ENCODE peak calls at places on chromosomes 6 and 20, in five cellular contexts. C, G, A, V and Y are unnamed samples.

GRCh38 chr20:956330-956951 is 40.3 kb upstream of the ANGPT4 start:
- DNase-seq in V (peak), C (peak), A (peak), G (peak), Y (peak)

GRCh38 chr6:116462516-116462915 is 1.3 kb downstream of the CALHM6 start:
- DNase-seq in V (no peak), A (no peak), G (no peak), C (no peak), Y (no peak)

GRCh38 chr6:92495246-92495645 is 924.1 kb downstream of the EPHA7 start:
- DNase-seq in G (no peak), C (no peak), A (no peak), V (no peak), Y (no peak)

GRCh38 chr6:169070506-169071176 is 183.0 kb downstream of the THBS2 start:
- DNase-seq in V (peak), C (peak), A (peak), G (peak), Y (no peak)

GRCh38 chr20:17795003-17795402 is 95.2 kb downstream of the BANF2 start:
- DNase-seq in V (no peak), C (no peak), A (no peak), G (no peak), Y (no peak)

GRCh38 chr6:168045706-168046620 is 33.0 kb downstream of the FRMD1 start:
- DNase-seq in A (no peak), C (no peak), G (no peak), V (no peak), Y (no peak)

GRCh38 chr20:40651121-40651520 is 37.9 kb downstream of the MAFB start:
- DNase-seq in A (no peak), G (no peak), C (no peak), V (no peak), Y (no peak)

GRCh38 chr6:75693534-75693933 is 55.5 kb upstream of the MYO6 start:
- DNase-seq in V (no peak), A (no peak), C (no peak), G (no peak), Y (peak)

DNA sequence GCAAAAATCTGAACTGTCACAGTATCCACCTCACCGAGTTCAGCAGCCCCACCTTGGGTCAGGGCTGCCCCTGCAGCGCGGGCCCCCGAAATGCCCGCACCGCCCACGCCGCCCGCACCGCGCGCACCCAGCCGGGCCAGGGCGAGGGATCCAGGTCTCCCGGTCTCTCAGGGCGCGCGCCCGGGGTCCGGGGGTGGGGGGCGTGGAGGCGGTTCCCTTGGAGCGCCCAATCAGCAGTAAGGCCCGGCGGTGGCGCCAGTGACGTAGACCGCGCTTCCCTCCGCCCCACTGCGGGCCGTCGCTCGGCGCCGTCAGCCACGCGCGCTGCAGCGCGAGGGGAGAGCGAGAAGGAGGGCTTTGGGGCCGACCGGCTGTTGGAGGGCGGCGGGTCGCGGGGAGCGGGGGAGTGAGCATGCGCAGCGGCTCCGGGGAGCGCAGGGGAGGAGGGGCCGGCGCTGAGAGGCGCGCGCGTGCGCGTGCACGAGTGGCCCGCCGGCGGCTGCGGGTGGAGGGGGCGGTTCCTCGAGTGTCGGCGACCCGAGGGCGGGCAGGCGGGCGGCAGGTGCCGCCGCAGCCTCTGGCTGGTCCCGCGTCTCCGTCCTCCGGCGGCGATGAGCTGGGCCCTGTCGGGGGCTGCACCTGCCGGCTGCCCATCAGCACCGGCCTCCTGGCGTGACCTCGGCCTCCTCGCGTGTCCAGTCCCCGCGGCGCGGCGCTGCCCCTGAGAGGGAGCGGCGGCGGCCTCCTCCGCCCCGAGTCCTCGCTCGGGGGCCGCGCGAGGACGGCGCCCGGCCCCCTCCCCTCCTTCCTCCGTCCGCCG is at the start of gene TMEM170B:
- DNase-seq in V (peak), G (peak), C (peak), A (peak), Y (peak)
- TF ChIP-seq POLR2A in V (peak), G (peak), C (peak), A (no peak), Y (no peak)

DNA sequence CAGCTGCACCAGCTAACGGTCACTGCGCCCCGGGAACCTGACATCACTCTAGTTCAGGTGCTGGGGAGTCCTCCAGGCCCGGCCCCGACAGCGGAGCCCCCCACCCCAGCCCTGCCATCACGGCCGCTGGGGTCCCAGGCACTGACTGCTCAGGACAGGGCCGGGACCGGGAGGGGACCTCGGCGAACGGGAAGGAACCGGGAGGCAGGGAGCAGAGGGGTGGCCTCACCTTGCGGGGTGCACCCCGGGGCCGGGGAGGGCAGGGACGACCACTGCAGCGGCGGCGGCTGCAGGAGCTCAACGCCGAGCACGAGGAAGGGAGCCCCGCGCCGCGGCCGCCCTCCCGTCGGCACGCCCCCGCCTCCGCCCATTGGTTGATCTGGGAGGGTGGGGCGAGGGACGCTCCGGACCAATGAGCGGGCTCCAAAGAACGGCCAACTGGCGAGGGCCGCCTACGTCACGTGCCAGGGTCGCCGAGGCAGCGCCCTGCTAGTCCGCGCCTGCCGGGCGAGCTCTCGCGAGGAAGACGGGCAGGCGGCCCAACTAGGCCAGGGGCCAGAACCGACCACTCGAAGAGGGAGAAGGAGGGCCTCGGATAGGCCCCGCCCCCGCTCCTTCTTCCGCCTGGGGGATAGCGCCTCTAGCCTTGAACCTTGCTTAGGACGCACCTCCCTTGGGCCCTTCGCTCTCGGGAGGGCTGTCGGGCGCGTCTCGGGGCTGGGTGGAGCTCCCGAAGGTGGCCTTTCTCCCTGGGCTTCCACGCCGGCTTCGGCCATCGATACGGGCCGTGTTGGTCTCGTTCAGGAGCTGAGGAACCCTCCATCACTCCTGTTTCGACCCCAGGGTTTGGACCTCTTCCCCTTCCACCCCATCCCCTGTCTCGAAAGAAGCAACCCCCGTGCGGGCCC is at the start of gene ADISSP:
- DNase-seq in V (peak), C (peak), A (peak), G (peak), Y (peak)
- TF ChIP-seq POLR2A in V (peak), C (peak), A (peak), G (peak), Y (peak)

GRCh38 chr6:156697224-156697623 is 80.0 kb upstream of the ARID1B start:
- DNase-seq in A (no peak), V (no peak), G (no peak), C (no peak), Y (no peak)
- TF ChIP-seq POLR2A in A (no peak), V (no peak), G (no peak), C (no peak), Y (no peak)

GRCh38 chr6:16761469-16762264 is 407 bp upstream of the ATXN1 start:
- DNase-seq in A (peak), V (peak), C (peak), G (peak), Y (peak)
- TF ChIP-seq POLR2A in A (no peak), V (no peak), C (peak), G (no peak), Y (no peak)

GRCh38 chr20:25623225-25623735 is 534 bp downstream of the NANP start:
- DNase-seq in C (peak), V (peak), G (peak), A (peak), Y (peak)

GRCh38 chr20:25624500-25624939 is 706 bp upstream of the NANP start:
- DNase-seq in G (no peak), C (no peak), A (no peak), V (no peak), Y (no peak)

GRCh38 chr20:25622450-25623224 is 1.2 kb downstream of the NANP start:
- DNase-seq in C (no peak), V (no peak), G (no peak), A (no peak), Y (no peak)

GRCh38 chr20:25623736-25624499 is at the start of gene NANP:
- DNase-seq in G (peak), V (peak), C (peak), A (peak), Y (peak)

GRCh38 chr20:25622049-25622448 is 1.8 kb downstream of the NANP start:
- DNase-seq in G (no peak), V (no peak), C (no peak), A (no peak), Y (no peak)
- TF ChIP-seq POLR2A in G (no peak), V (no peak), C (no peak), A (no peak), Y (no peak)

DNA sequence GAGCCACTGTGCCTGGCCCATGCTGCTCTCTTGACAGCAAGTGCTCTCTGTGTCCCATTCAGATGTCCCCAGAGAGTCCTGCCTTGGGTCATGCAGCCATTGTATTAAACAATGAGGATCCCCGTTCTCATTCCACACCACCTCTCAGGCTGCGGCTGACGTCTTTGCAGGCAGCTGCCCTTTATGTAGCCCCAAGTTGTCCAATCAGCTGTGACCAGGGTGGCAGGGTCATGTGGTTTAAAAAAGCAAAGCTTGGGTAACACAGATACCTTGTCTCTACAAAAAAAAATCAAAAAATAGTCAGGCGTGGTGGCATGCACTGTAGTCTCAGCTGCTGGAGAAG is 13.2 kb downstream of the GCNT2 start:
- DNase-seq in G (no peak), V (no peak), C (no peak), A (no peak), Y (no peak)
- TF ChIP-seq POLR2A in G (no peak), V (no peak), C (no peak), A (no peak), Y (no peak)